ENCODE peak calls at places on chromosomes 11 and 22, in seven cellular contexts. N is H9, W is neuronal stem cell, A is mesendoderm, J is mesenchymal stem cell, L is H1, Y is trophoblast cell. U is an unnamed sample.
A peak's percentile ranks its signal among the peaks of the same experiment; 100 is the strongest.

GRCh38 chr11:65487467-65488272 is 11.2 kb upstream of the MALAT1 start:
- DNase-seq in N (peak; percentile 100), W (peak; percentile 99), A (peak; percentile 100), J (peak; percentile 100), L (peak; percentile 95), Y (peak; percentile 99), U (peak; percentile 100)

GRCh38 chr11:72989727-72990126 is 152.4 kb downstream of the FCHSD2 start:
- DNase-seq in A (no peak), L (no peak), Y (no peak), J (peak; percentile 15), N (no peak), W (no peak), U (peak; percentile 13)

GRCh38 chr11:7454854-7455253 is 30.5 kb upstream of the OLFML1 start:
- DNase-seq in N (no peak), J (no peak), A (no peak), L (no peak), W (no peak), Y (no peak), U (no peak)

GRCh38 chr22:44947846-44948245 is 62.0 kb downstream of the PHF21B start:
- DNase-seq in J (no peak), N (no peak), L (no peak), A (no peak), W (no peak), Y (no peak), U (no peak)

GRCh38 chr11:93895106-93895862 is 44.9 kb upstream of the VSTM5 start:
- DNase-seq in J (peak; percentile 53), W (peak; percentile 54), N (no peak), Y (peak; percentile 30), A (peak; percentile 81), L (no peak), U (peak; percentile 82)

GRCh38 chr22:17980638-17981051 is 43.7 kb downstream of the MICAL3 start:
- DNase-seq in N (no peak), W (no peak), Y (peak; percentile 48), J (no peak), L (no peak), A (no peak), U (peak; percentile 48)

GRCh38 chr22:31179345-31179744 is 19.4 kb downstream of the RNF185 start:
- DNase-seq in J (peak; percentile 8), W (no peak), Y (no peak), L (no peak), A (no peak), N (no peak), U (peak; percentile 23)

GRCh38 chr22:49096476-49096875 is 731.2 kb downstream of the BRD1 start:
- DNase-seq in L (no peak), N (no peak), J (no peak), A (no peak), Y (no peak), W (no peak), U (no peak)

GRCh38 chr11:78660451-78660850 is 85.8 kb upstream of the NARS2 start:
- DNase-seq in L (peak; percentile 33), A (no peak), N (peak; percentile 2), W (no peak), Y (no peak), J (no peak), U (no peak)

GRCh38 chr11:31641477-31642062 is 132.0 kb downstream of the ELP4 start:
- DNase-seq in A (peak; percentile 64), W (peak; percentile 38), Y (peak; percentile 35), L (peak; percentile 59), J (peak; percentile 35), N (peak; percentile 49), U (peak; percentile 36)

GRCh38 chr22:22955866-22956535 is 68.4 kb downstream of the IGLL5 start:
- DNase-seq in W (peak; percentile 79), L (peak; percentile 70), A (peak; percentile 73), J (peak; percentile 47), N (peak; percentile 66), Y (peak; percentile 46), U (peak; percentile 61)

GRCh38 chr22:30969532-30970355 is 679 bp downstream of the TUG1 start:
- DNase-seq in W (no peak), L (no peak), A (peak; percentile 65), J (peak; percentile 61), Y (peak; percentile 8), N (peak; percentile 32), U (peak; percentile 44)

GRCh38 chr11:100930185-100930778 is 199.3 kb downstream of the PGR start:
- DNase-seq in A (peak; percentile 63), W (peak; percentile 56), N (no peak), Y (peak; percentile 20), J (peak; percentile 81), L (no peak), U (peak; percentile 81)

GRCh38 chr11:122285021-122285420 is 169.0 kb upstream of the BLID start:
- DNase-seq in N (no peak), J (no peak), L (no peak), Y (no peak), W (no peak), A (no peak), U (peak; percentile 69)

GRCh38 chr11:1839924-1840779 is 1.4 kb downstream of the TNNI2 start:
- DNase-seq in L (no peak), Y (no peak), A (no peak), N (no peak), W (no peak), J (no peak), U (no peak)

GRCh38 chr11:15558513-15559181 is 443.9 kb downstream of the INSC start:
- DNase-seq in J (no peak), W (no peak), N (no peak), A (no peak), L (no peak), Y (no peak), U (no peak)
- H3K4ac ChIP-seq in J (no peak overlapping the region), W (no peak overlapping the region), N (no peak overlapping the region), A (no peak overlapping the region), L (no peak overlapping the region), Y (no peak overlapping the region), U (no peak overlapping the region)

GRCh38 chr11:47106839-47107520 is 69.7 kb downstream of the ARFGAP2 start:
- DNase-seq in W (no peak), L (no peak), A (no peak), J (no peak), Y (no peak), N (no peak), U (no peak)
- H3K4ac ChIP-seq in W (no peak overlapping the region), L (no peak overlapping the region), A (no peak overlapping the region), J (no peak overlapping the region), Y (no peak overlapping the region), N (no peak overlapping the region), U (peak overlapping the region; percentile 7)

DNA sequence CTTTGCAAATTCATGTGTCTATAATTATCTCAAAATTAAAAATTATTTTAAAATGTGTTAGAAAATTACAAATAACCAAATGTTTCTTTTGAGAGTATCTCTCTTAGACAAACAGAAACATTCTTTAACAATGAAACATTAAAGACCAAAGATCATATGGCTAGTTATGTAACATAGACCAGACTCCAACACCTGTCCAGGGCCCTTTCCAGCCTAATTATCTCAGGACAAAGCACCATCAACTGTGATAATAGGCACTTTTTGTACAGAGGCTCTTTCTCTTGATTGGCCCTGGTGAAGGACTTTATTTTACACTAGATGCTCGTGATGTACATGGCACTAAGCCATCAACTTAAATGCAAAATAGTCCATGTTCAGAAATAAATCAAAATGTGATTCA is 5.0 kb upstream of the PLEKHA7 start:
- DNase-seq in J (no peak), Y (no peak), A (no peak), L (no peak), N (no peak), W (no peak), U (no peak)
- H3K4ac ChIP-seq in J (no peak overlapping the region), Y (no peak overlapping the region), A (no peak overlapping the region), L (no peak overlapping the region), N (no peak overlapping the region), W (no peak overlapping the region), U (no peak overlapping the region)

GRCh38 chr22:40216041-40216756 is 38.5 kb downstream of the TNRC6B start:
- DNase-seq in Y (no peak), A (no peak), N (peak; percentile 28), J (no peak), L (no peak), W (no peak), U (no peak)
- H3K4ac ChIP-seq in Y (no peak overlapping the region), A (no peak overlapping the region), N (no peak overlapping the region), J (no peak overlapping the region), L (no peak overlapping the region), W (no peak overlapping the region), U (no peak overlapping the region)

DNA sequence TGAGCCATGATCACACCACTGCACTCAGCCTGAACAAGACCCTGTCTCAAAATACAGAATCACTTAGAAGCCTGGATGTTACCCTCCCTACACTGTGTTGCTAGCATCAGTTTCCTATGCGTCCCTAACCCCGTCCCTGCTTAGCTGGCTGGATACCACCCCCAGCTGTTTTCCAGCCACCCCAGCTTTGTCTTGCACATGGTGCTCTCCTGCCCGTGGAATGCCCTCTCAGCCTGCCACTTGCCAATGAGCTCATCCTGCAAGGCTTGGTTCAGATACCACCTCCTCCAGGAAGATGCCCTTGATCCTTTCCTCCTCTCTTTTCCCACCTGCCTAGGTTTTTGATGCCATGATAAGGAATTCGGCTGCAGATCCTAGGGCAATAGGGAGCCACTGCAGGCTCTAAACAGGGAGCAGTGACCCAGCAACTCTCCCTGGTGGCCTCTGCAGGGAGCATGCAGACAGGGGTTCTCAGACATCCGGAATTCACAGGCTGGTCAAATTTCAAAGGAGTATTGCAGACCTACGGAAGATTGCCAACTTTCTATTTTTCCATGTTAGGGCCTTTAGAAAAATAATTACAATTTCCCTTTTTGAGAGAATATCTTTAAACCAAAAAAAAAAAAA is 52.7 kb upstream of the WNT7B start:
- DNase-seq in J (no peak), Y (no peak), N (no peak), L (no peak), W (no peak), A (no peak), U (no peak)
- H3K4ac ChIP-seq in J (no peak overlapping the region), Y (no peak overlapping the region), N (no peak overlapping the region), L (no peak overlapping the region), W (no peak overlapping the region), A (no peak overlapping the region), U (no peak overlapping the region)

GRCh38 chr22:38974170-38974825 is 7.8 kb upstream of the APOBEC3B start:
- DNase-seq in W (no peak), Y (no peak), N (no peak), J (no peak), A (no peak), L (no peak), U (no peak)
- H3K4ac ChIP-seq in W (no peak overlapping the region), Y (no peak overlapping the region), N (no peak overlapping the region), J (no peak overlapping the region), A (no peak overlapping the region), L (no peak overlapping the region), U (no peak overlapping the region)

DNA sequence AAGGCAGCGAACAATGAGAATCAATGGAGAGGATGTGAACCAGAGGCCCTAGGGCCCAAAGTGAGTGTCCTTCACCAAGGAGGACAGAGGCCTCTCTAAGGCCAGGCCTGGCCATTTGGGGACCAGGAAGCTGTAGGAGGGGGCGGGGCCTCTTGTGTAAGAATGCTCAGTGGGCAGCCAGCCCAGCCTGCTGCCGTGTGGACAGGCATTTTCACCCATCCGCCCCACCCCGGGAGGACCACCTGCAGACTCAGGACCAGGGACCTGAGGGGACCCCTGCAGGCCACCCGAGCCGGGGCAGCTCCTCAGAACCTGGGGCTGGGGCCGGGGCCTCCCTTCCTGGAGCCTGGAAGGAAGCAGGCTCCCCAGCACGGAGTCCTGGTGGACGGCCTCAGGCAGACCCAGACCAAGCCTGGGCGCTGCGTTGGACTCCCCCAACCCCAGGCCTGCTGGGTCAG is 1.7 kb upstream of the TRABD start:
- DNase-seq in L (no peak), W (no peak), Y (no peak), A (no peak), J (no peak), N (no peak), U (peak; percentile 48)
- H3K4ac ChIP-seq in L (no peak overlapping the region), W (no peak overlapping the region), Y (no peak overlapping the region), A (no peak overlapping the region), J (no peak overlapping the region), N (no peak overlapping the region), U (peak overlapping the region; percentile 30)